ENCODE peak calls at places on chromosomes 6 and 20, in ten cellular contexts. B, I, U, C, A, F, L, X, G and R are unnamed samples. For H3K4me1, the result is how much of the 10 kb centered on the place peaks cover.

GRCh38 chr6:92810913-92811312 is 608.4 kb downstream of the EPHA7 start:
- DNase-seq in B (peak), I (peak), U (peak), C (no peak), A (no peak), F (peak), L (peak), X (peak), G (peak), R (no peak)

GRCh38 chr6:75215291-75215690 is 9.4 kb upstream of the COL12A1 start:
- DNase-seq in B (no peak), I (no peak), U (no peak), C (no peak), A (no peak), F (no peak), L (no peak), X (no peak), G (no peak), R (no peak)

GRCh38 chr6:13927203-13927602 is 2.5 kb downstream of the RNF182 start:
- DNase-seq in B (peak), I (no peak), U (no peak), C (no peak), A (no peak), F (no peak), L (no peak), X (no peak), G (no peak), R (no peak)

GRCh38 chr6:4844108-4844507 is 67.9 kb downstream of the CDYL start:
- DNase-seq in B (peak), I (no peak), U (no peak), C (no peak), A (no peak), F (no peak), L (no peak), X (peak), G (no peak), R (no peak)

GRCh38 chr6:56843476-56844349 is 111.2 kb upstream of the BEND6 start:
- DNase-seq in B (peak), I (peak), U (peak), C (peak), A (peak), F (peak), L (peak), X (no peak), G (peak), R (peak)

GRCh38 chr20:38114353-38114791 is 50.7 kb downstream of the TGM2 start:
- DNase-seq in B (no peak), I (no peak), U (peak), C (peak), A (no peak), F (no peak), L (no peak), X (no peak), G (peak), R (no peak)

GRCh38 chr6:107314644-107315043 is 144.7 kb downstream of the PDSS2 start:
- DNase-seq in B (no peak), I (no peak), U (no peak), C (no peak), A (no peak), F (no peak), L (no peak), X (no peak), G (no peak), R (no peak)

GRCh38 chr20:42483694-42484303 is 705.9 kb downstream of the PTPRT start:
- DNase-seq in B (peak), I (peak), U (no peak), C (no peak), A (no peak), F (peak), L (peak), X (peak), G (peak), R (no peak)

GRCh38 chr6:99344289-99344688 is 5.2 kb downstream of the FAXC start:
- DNase-seq in B (peak), I (no peak), U (peak), C (peak), A (no peak), F (no peak), L (no peak), X (no peak), G (peak), R (no peak)

GRCh38 chr6:44176130-44176934 is 17.7 kb downstream of the CAPN11 start:
- DNase-seq in B (no peak), I (no peak), U (no peak), C (no peak), A (no peak), F (no peak), L (no peak), X (peak), G (no peak), R (no peak)
- H3K4me3 ChIP-seq in B (no peak), I (no peak), U (no peak), C (no peak), A (no peak), F (no peak), L (no peak), X (no peak), G (no peak), R (no peak)

GRCh38 chr6:11209941-11210340 is 22.5 kb downstream of the NEDD9 start:
- DNase-seq in B (peak), I (no peak), U (peak), C (peak), A (no peak), F (no peak), L (no peak), X (no peak), G (peak), R (no peak)

GRCh38 chr6:11208267-11208666 is 24.2 kb downstream of the NEDD9 start:
- DNase-seq in B (no peak), I (no peak), U (no peak), C (no peak), A (no peak), F (no peak), L (no peak), X (no peak), G (no peak), R (no peak)

GRCh38 chr6:11211235-11211634 is 21.2 kb downstream of the NEDD9 start:
- DNase-seq in B (no peak), I (no peak), U (peak), C (peak), A (no peak), F (no peak), L (no peak), X (peak), G (peak), R (no peak)

GRCh38 chr6:11210386-11211138 is 21.9 kb downstream of the NEDD9 start:
- DNase-seq in B (no peak), I (no peak), U (no peak), C (no peak), A (no peak), F (no peak), L (no peak), X (no peak), G (no peak), R (no peak)

GRCh38 chr6:11209369-11209768 is 23.1 kb downstream of the NEDD9 start:
- DNase-seq in B (peak), I (no peak), U (no peak), C (no peak), A (no peak), F (no peak), L (no peak), X (no peak), G (no peak), R (no peak)
- H3K4me1 ChIP-seq in B (under half), I (under half), U (under half), C (half or more), A (under half), F (under half), L (under half), X (under half), G (under half), R (half or more)

DNA sequence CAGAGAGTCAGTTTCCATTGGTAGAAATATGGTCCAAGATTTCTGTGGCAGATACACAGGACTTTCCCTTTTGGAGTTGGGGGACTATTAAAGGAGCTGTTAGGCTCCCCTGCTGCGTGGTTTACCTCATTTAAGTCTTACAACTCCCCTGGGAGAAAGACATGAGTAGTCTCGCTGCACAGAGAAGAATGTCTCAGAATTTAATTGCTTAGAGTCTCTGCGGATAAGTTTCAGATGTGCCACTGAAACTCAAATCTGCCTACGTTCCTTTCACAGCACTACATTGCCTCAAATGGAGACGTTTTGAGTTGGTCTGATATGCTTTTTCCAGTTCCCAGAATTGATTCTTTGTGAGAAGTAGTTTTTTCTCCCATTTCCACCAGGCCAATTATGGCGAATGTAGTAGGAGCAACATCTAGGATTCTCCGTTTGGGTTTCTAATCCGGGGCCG is 585 bp upstream of the SLC35F1 start:
- DNase-seq in B (no peak), I (no peak), U (no peak), C (no peak), A (no peak), F (no peak), L (no peak), X (no peak), G (no peak), R (no peak)
- H3K4me3 ChIP-seq in B (peak), I (peak), U (peak), C (peak), A (peak), F (peak), L (no peak), X (no peak), G (peak), R (peak)

DNA sequence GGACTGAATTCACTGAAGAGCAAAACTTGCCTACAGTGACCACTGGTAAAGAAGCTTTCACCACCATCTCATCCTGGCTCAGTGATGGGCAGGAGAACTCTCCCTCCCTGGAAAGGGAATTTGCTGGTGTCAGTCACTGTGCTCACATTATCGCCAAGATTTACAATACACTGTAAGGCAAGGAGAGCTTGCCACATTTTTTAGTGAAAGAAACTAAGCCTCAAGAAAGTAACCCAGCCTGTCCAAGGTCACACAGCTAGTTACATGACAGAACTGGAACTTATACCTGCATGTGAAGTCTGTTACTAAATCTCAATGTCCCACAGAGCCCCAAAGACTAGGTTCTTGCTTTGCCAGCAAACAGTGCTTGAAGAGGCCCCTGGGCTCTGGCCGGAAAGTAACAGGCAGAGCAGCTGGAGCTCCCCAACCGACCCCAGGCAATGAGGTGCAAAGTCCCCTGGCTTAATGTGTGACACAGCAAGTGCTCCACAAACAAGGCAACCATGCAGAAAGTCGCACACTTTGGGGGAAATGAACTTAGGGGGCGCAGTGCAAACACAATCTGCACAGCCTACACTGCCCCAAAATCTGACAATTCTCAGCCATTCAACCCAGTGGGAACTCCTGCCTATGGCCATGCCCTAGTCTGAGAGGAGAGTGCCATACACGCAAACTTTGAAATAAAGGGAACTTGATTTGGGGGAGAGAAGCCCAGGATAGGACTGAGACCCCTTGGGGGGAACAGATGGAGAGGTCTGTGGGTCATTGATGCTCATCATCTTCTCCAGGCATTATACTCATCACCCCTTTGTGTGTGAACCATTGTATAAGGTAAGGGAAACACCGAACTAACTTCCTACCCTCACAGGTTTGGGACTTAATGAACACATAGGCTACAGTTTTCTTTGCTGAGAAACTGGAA is 1.9 kb downstream of the BCL2L1 start:
- DNase-seq in B (peak), I (no peak), U (no peak), C (no peak), A (peak), F (peak), L (no peak), X (peak), G (no peak), R (no peak)
- H3K4me1 ChIP-seq in B (half or more), I (under half), U (under half), C (half or more), A (under half), F (under half), L (half or more), X (half or more), G (under half), R (under half)